ENCODE peak calls at places on chromosome 5, in eight cellular contexts. One of them, this sample, is unnamed.

GRCh38 chr5:163185315-163185714 is 252.1 kb upstream of the CCNG1 start:
- DNase-seq in PC-3: no peak
- DNase-seq in WERI-Rb-1: no peak
- DNase-seq in heart left ventricle: no peak
- DNase-seq in body of pancreas: no peak
- DNase-seq in AG09309: no peak
- DNase-seq in fibroblast of the aortic adventitia: no peak
- DNase-seq in A673: no peak
- DNase-seq in this sample: no peak

GRCh38 chr5:116272281-116272941 is 187.6 kb downstream of the COMMD10 start:
- DNase-seq in heart left ventricle: no peak
- DNase-seq in body of pancreas: no peak
- DNase-seq in AG09309: peak
- DNase-seq in WERI-Rb-1: no peak
- DNase-seq in fibroblast of the aortic adventitia: peak
- DNase-seq in A673: peak
- DNase-seq in PC-3: no peak
- DNase-seq in this sample: peak

GRCh38 chr5:139472410-139473030 is 1.7 kb downstream of the SMIM33 start:
- DNase-seq in heart left ventricle: no peak
- DNase-seq in AG09309: no peak
- DNase-seq in body of pancreas: no peak
- DNase-seq in A673: no peak
- DNase-seq in WERI-Rb-1: no peak
- DNase-seq in PC-3: no peak
- DNase-seq in fibroblast of the aortic adventitia: no peak
- DNase-seq in this sample: no peak

GRCh38 chr5:62722360-62722759 is 143.7 kb downstream of the LRRC70 start:
- DNase-seq in A673: no peak
- DNase-seq in AG09309: no peak
- DNase-seq in heart left ventricle: no peak
- DNase-seq in fibroblast of the aortic adventitia: no peak
- DNase-seq in PC-3: no peak
- DNase-seq in body of pancreas: no peak
- DNase-seq in WERI-Rb-1: no peak
- DNase-seq in this sample: no peak

GRCh38 chr5:6447384-6448140 is 1.1 kb upstream of the UBE2QL1 start:
- DNase-seq in fibroblast of the aortic adventitia: no peak
- DNase-seq in AG09309: no peak
- DNase-seq in body of pancreas: no peak
- DNase-seq in heart left ventricle: no peak
- DNase-seq in WERI-Rb-1: no peak
- DNase-seq in PC-3: no peak
- DNase-seq in A673: no peak
- DNase-seq in this sample: no peak

GRCh38 chr5:15263406-15263805 is 236.6 kb upstream of the FBXL7 start:
- DNase-seq in body of pancreas: no peak
- DNase-seq in fibroblast of the aortic adventitia: no peak
- DNase-seq in heart left ventricle: no peak
- DNase-seq in WERI-Rb-1: no peak
- DNase-seq in A673: no peak
- DNase-seq in AG09309: no peak
- DNase-seq in PC-3: no peak
- DNase-seq in this sample: no peak

GRCh38 chr5:172901788-172902496 is 57.3 kb upstream of the RPL26L1 start:
- DNase-seq in body of pancreas: no peak
- DNase-seq in heart left ventricle: no peak
- DNase-seq in WERI-Rb-1: no peak
- DNase-seq in A673: no peak
- DNase-seq in PC-3: peak
- DNase-seq in AG09309: no peak
- DNase-seq in fibroblast of the aortic adventitia: no peak
- DNase-seq in this sample: peak

GRCh38 chr5:179763215-179763945 is 30.4 kb upstream of the LTC4S start:
- DNase-seq in A673: peak
- DNase-seq in PC-3: peak
- DNase-seq in heart left ventricle: no peak
- DNase-seq in fibroblast of the aortic adventitia: peak
- DNase-seq in body of pancreas: peak
- DNase-seq in WERI-Rb-1: peak
- DNase-seq in AG09309: peak
- DNase-seq in this sample: peak

GRCh38 chr5:10513501-10514442 is 50.1 kb upstream of the ANKRD33B start:
- DNase-seq in AG09309: peak
- DNase-seq in heart left ventricle: no peak
- DNase-seq in PC-3: peak
- DNase-seq in A673: peak
- DNase-seq in WERI-Rb-1: peak
- DNase-seq in fibroblast of the aortic adventitia: peak
- DNase-seq in body of pancreas: no peak
- DNase-seq in this sample: peak

GRCh38 chr5:155529366-155529765 is 515.8 kb downstream of the KIF4B start:
- DNase-seq in AG09309: no peak
- DNase-seq in heart left ventricle: no peak
- DNase-seq in fibroblast of the aortic adventitia: no peak
- DNase-seq in WERI-Rb-1: peak
- DNase-seq in A673: no peak
- DNase-seq in body of pancreas: no peak
- DNase-seq in PC-3: no peak
- DNase-seq in this sample: no peak

GRCh38 chr5:138545919-138546562 is 3.0 kb upstream of the ETF1 start:
- DNase-seq in AG09309: no peak
- DNase-seq in body of pancreas: no peak
- DNase-seq in heart left ventricle: no peak
- DNase-seq in WERI-Rb-1: no peak
- DNase-seq in PC-3: no peak
- DNase-seq in fibroblast of the aortic adventitia: peak
- DNase-seq in A673: no peak
- DNase-seq in this sample: no peak

GRCh38 chr5:178113841-178114324 is 551 bp downstream of the N4BP3 start:
- DNase-seq in WERI-Rb-1: no peak
- DNase-seq in heart left ventricle: no peak
- DNase-seq in body of pancreas: no peak
- DNase-seq in AG09309: no peak
- DNase-seq in A673: no peak
- DNase-seq in PC-3: no peak
- DNase-seq in fibroblast of the aortic adventitia: no peak
- DNase-seq in this sample: no peak

GRCh38 chr5:35794688-35795375 is 61.9 kb upstream of the IL7R start:
- DNase-seq in heart left ventricle: no peak
- DNase-seq in fibroblast of the aortic adventitia: no peak
- DNase-seq in body of pancreas: no peak
- DNase-seq in PC-3: no peak
- DNase-seq in A673: no peak
- DNase-seq in AG09309: no peak
- DNase-seq in WERI-Rb-1: no peak
- DNase-seq in this sample: no peak

GRCh38 chr5:122704247-122705036 is 70.4 kb upstream of the SNX2 start:
- DNase-seq in body of pancreas: no peak
- DNase-seq in AG09309: no peak
- DNase-seq in A673: peak
- DNase-seq in heart left ventricle: no peak
- DNase-seq in PC-3: peak
- DNase-seq in WERI-Rb-1: no peak
- DNase-seq in fibroblast of the aortic adventitia: peak
- DNase-seq in this sample: peak

GRCh38 chr5:172798422-172799215 is 27.6 kb upstream of the DUSP1 start:
- DNase-seq in heart left ventricle: peak
- DNase-seq in body of pancreas: peak
- DNase-seq in PC-3: peak
- DNase-seq in fibroblast of the aortic adventitia: peak
- DNase-seq in WERI-Rb-1: no peak
- DNase-seq in A673: no peak
- DNase-seq in AG09309: peak
- DNase-seq in this sample: peak

GRCh38 chr5:168066536-168067208 is 224.8 kb upstream of the WWC1 start:
- DNase-seq in A673: no peak
- DNase-seq in fibroblast of the aortic adventitia: no peak
- DNase-seq in PC-3: no peak
- DNase-seq in heart left ventricle: no peak
- DNase-seq in WERI-Rb-1: peak
- DNase-seq in AG09309: no peak
- DNase-seq in body of pancreas: no peak
- DNase-seq in this sample: no peak

GRCh38 chr5:36656556-36656955 is 50.1 kb downstream of the SLC1A3 start:
- DNase-seq in PC-3: peak
- DNase-seq in fibroblast of the aortic adventitia: no peak
- DNase-seq in body of pancreas: no peak
- DNase-seq in AG09309: no peak
- DNase-seq in heart left ventricle: no peak
- DNase-seq in A673: no peak
- DNase-seq in WERI-Rb-1: no peak
- DNase-seq in this sample: no peak

GRCh38 chr5:14268738-14269137 is 125.6 kb downstream of the TRIO start:
- DNase-seq in AG09309: no peak
- DNase-seq in body of pancreas: no peak
- DNase-seq in PC-3: no peak
- DNase-seq in WERI-Rb-1: no peak
- DNase-seq in fibroblast of the aortic adventitia: peak
- DNase-seq in A673: no peak
- DNase-seq in heart left ventricle: peak
- DNase-seq in this sample: peak

GRCh38 chr5:59506285-59506877 is 387.1 kb downstream of the PDE4D start:
- DNase-seq in fibroblast of the aortic adventitia: peak
- DNase-seq in body of pancreas: no peak
- DNase-seq in AG09309: no peak
- DNase-seq in A673: no peak
- DNase-seq in WERI-Rb-1: no peak
- DNase-seq in PC-3: peak
- DNase-seq in heart left ventricle: no peak
- DNase-seq in this sample: peak
- TF ChIP-seq CTCF in fibroblast of the aortic adventitia: peak
- TF ChIP-seq CTCF in body of pancreas: peak
- TF ChIP-seq CTCF in AG09309: peak
- TF ChIP-seq CTCF in A673: peak
- TF ChIP-seq CTCF in WERI-Rb-1: no peak
- TF ChIP-seq CTCF in PC-3: peak
- TF ChIP-seq CTCF in heart left ventricle: peak
- TF ChIP-seq CTCF in this sample: peak

GRCh38 chr5:170078931-170079330 is 26.8 kb upstream of the FOXI1 start:
- DNase-seq in body of pancreas: no peak
- DNase-seq in AG09309: no peak
- DNase-seq in A673: no peak
- DNase-seq in heart left ventricle: no peak
- DNase-seq in WERI-Rb-1: no peak
- DNase-seq in fibroblast of the aortic adventitia: no peak
- DNase-seq in PC-3: no peak
- DNase-seq in this sample: no peak

GRCh38 chr5:170076707-170077106 is 29.0 kb upstream of the FOXI1 start:
- DNase-seq in PC-3: no peak
- DNase-seq in WERI-Rb-1: no peak
- DNase-seq in body of pancreas: no peak
- DNase-seq in AG09309: no peak
- DNase-seq in A673: no peak
- DNase-seq in fibroblast of the aortic adventitia: no peak
- DNase-seq in heart left ventricle: no peak
- DNase-seq in this sample: no peak

GRCh38 chr5:170077526-170077925 is 28.2 kb upstream of the FOXI1 start:
- DNase-seq in WERI-Rb-1: no peak
- DNase-seq in A673: no peak
- DNase-seq in PC-3: no peak
- DNase-seq in heart left ventricle: no peak
- DNase-seq in body of pancreas: no peak
- DNase-seq in AG09309: no peak
- DNase-seq in fibroblast of the aortic adventitia: no peak
- DNase-seq in this sample: no peak

GRCh38 chr5:170080217-170080616 is 25.5 kb upstream of the FOXI1 start:
- DNase-seq in body of pancreas: no peak
- DNase-seq in PC-3: no peak
- DNase-seq in AG09309: no peak
- DNase-seq in WERI-Rb-1: no peak
- DNase-seq in A673: no peak
- DNase-seq in fibroblast of the aortic adventitia: no peak
- DNase-seq in heart left ventricle: no peak
- DNase-seq in this sample: no peak

DNA sequence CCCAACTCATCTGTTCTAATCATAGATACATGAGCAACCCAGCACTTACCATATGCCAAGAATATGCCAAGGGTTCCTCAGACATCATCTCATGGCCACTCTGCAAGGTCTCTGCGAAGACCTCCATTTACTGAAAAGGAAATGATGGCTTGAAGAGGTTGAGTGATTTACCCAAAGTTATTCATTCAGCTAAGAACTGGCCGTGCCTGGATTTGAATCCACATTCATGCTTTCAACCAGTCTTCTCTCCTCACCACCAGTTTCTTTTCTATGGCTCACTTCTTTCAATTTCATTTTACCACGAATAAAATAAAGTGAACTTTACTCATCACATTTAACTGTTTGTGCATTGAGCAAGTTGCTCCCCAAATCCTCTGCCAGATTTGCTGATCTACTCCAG is 27.2 kb upstream of the FOXI1 start:
- DNase-seq in A673: no peak
- DNase-seq in fibroblast of the aortic adventitia: no peak
- DNase-seq in PC-3: no peak
- DNase-seq in body of pancreas: no peak
- DNase-seq in heart left ventricle: no peak
- DNase-seq in AG09309: no peak
- DNase-seq in WERI-Rb-1: no peak
- DNase-seq in this sample: no peak
- H3K4me3 ChIP-seq in A673: no peak
- H3K4me3 ChIP-seq in fibroblast of the aortic adventitia: no peak
- H3K4me3 ChIP-seq in PC-3: no peak
- H3K4me3 ChIP-seq in body of pancreas: no peak
- H3K4me3 ChIP-seq in heart left ventricle: no peak
- H3K4me3 ChIP-seq in AG09309: no peak
- H3K4me3 ChIP-seq in WERI-Rb-1: no peak
- H3K4me3 ChIP-seq in this sample: no peak

DNA sequence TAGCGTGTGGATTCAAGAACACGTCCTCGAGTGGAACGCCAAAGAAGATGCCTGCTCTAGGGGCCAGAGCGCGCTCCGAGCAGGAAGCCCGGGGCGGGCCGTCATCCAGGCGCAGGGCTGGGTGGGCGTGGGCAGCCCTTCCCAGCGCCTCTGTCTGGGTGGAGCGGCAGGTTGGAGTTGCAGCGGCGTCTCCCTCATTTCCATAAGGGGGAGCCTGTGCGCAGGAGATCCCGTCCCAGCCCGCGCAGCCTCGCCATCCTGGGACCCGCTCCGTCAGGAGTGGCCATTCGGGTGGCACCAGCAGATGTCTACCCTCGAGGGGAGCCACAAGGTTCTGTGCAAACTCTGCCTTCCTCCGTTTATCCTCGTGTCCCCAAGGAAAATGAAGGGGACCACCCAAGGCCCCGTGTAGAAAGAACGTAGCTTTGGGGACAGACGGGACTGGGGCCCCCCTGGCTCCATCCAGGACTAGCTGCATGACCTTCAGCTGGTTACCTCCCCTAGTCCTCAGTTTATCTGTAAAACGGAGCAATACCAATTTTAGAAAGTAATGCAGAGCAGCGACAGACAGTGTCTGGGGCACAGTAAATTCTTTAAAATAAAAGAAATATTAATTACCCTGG is 155.5 kb upstream of the SMIM23 start:
- DNase-seq in fibroblast of the aortic adventitia: peak
- DNase-seq in PC-3: peak
- DNase-seq in body of pancreas: peak
- DNase-seq in A673: peak
- DNase-seq in WERI-Rb-1: peak
- DNase-seq in AG09309: no peak
- DNase-seq in heart left ventricle: peak
- DNase-seq in this sample: peak
- TF ChIP-seq CTCF in fibroblast of the aortic adventitia: peak
- TF ChIP-seq CTCF in PC-3: peak
- TF ChIP-seq CTCF in body of pancreas: peak
- TF ChIP-seq CTCF in A673: peak
- TF ChIP-seq CTCF in WERI-Rb-1: peak
- TF ChIP-seq CTCF in AG09309: peak
- TF ChIP-seq CTCF in heart left ventricle: peak
- TF ChIP-seq CTCF in this sample: peak

GRCh38 chr5:39501403-39501802 is 76.6 kb upstream of the DAB2 start:
- DNase-seq in PC-3: peak
- DNase-seq in WERI-Rb-1: no peak
- DNase-seq in heart left ventricle: peak
- DNase-seq in body of pancreas: peak
- DNase-seq in fibroblast of the aortic adventitia: peak
- DNase-seq in A673: no peak
- DNase-seq in AG09309: no peak
- DNase-seq in this sample: peak
- H3K4me3 ChIP-seq in PC-3: peak
- H3K4me3 ChIP-seq in WERI-Rb-1: no peak
- H3K4me3 ChIP-seq in heart left ventricle: no peak
- H3K4me3 ChIP-seq in body of pancreas: no peak
- H3K4me3 ChIP-seq in fibroblast of the aortic adventitia: no peak
- H3K4me3 ChIP-seq in A673: no peak
- H3K4me3 ChIP-seq in AG09309: no peak
- H3K4me3 ChIP-seq in this sample: no peak

This sample was measured in choroid plexus epithelial cell.